ENCODE peak calls at places on chromosomes 1 and 21, in seven cellular contexts. One of them, this sample, is unnamed.

GRCh38 chr1:119471566-119471965 is 35.4 kb upstream of the HSD3B1 start:
- DNase-seq in H4: no peak
- DNase-seq in fibroblast of the aortic adventitia: no peak
- DNase-seq in left cardiac atrium: no peak
- DNase-seq in RWPE1: no peak
- DNase-seq in CD8-positive, alpha-beta T cell: no peak
- DNase-seq in GM20000: no peak
- DNase-seq in this sample: no peak

GRCh38 chr21:36696640-36697472 is 2.1 kb upstream of the SIM2 start:
- DNase-seq in H4: no peak
- DNase-seq in fibroblast of the aortic adventitia: no peak
- DNase-seq in left cardiac atrium: no peak
- DNase-seq in RWPE1: no peak
- DNase-seq in CD8-positive, alpha-beta T cell: no peak
- DNase-seq in GM20000: no peak
- DNase-seq in this sample: no peak

GRCh38 chr1:53376041-53376461 is 48.2 kb upstream of the LRP8 start:
- DNase-seq in H4: no peak
- DNase-seq in fibroblast of the aortic adventitia: no peak
- DNase-seq in left cardiac atrium: no peak
- DNase-seq in RWPE1: no peak
- DNase-seq in CD8-positive, alpha-beta T cell: no peak
- DNase-seq in GM20000: no peak
- DNase-seq in this sample: no peak

GRCh38 chr1:24765308-24765988 is 20.2 kb downstream of the CLIC4 start:
- DNase-seq in H4: peak
- DNase-seq in fibroblast of the aortic adventitia: peak
- DNase-seq in left cardiac atrium: no peak
- DNase-seq in RWPE1: no peak
- DNase-seq in CD8-positive, alpha-beta T cell: no peak
- DNase-seq in GM20000: no peak
- DNase-seq in this sample: no peak

GRCh38 chr1:110746644-110747259 is 72.0 kb upstream of the KCNA3 start:
- DNase-seq in H4: peak
- DNase-seq in fibroblast of the aortic adventitia: peak
- DNase-seq in left cardiac atrium: peak
- DNase-seq in RWPE1: peak
- DNase-seq in CD8-positive, alpha-beta T cell: peak
- DNase-seq in GM20000: peak
- DNase-seq in this sample: peak

GRCh38 chr1:42765832-42766722 is 751 bp downstream of the P3H1 start:
- DNase-seq in H4: peak
- DNase-seq in fibroblast of the aortic adventitia: peak
- DNase-seq in left cardiac atrium: peak
- DNase-seq in RWPE1: peak
- DNase-seq in CD8-positive, alpha-beta T cell: peak
- DNase-seq in GM20000: peak
- DNase-seq in this sample: peak

GRCh38 chr1:96492236-96492635 is 229.3 kb upstream of the PTBP2 start:
- DNase-seq in H4: no peak
- DNase-seq in fibroblast of the aortic adventitia: no peak
- DNase-seq in left cardiac atrium: no peak
- DNase-seq in RWPE1: no peak
- DNase-seq in CD8-positive, alpha-beta T cell: no peak
- DNase-seq in GM20000: no peak
- DNase-seq in this sample: no peak

GRCh38 chr1:34806396-34806795 is 13.6 kb downstream of the GJA4 start:
- DNase-seq in H4: no peak
- DNase-seq in fibroblast of the aortic adventitia: peak
- DNase-seq in left cardiac atrium: no peak
- DNase-seq in RWPE1: peak
- DNase-seq in CD8-positive, alpha-beta T cell: no peak
- DNase-seq in GM20000: no peak
- DNase-seq in this sample: no peak

GRCh38 chr1:14790967-14791366 is 192.5 kb downstream of the KAZN start:
- DNase-seq in H4: no peak
- DNase-seq in fibroblast of the aortic adventitia: no peak
- DNase-seq in left cardiac atrium: no peak
- DNase-seq in RWPE1: no peak
- DNase-seq in CD8-positive, alpha-beta T cell: no peak
- DNase-seq in GM20000: no peak
- DNase-seq in this sample: no peak

GRCh38 chr1:196196486-196196885 is 411.8 kb downstream of the KCNT2 start:
- DNase-seq in H4: no peak
- DNase-seq in fibroblast of the aortic adventitia: no peak
- DNase-seq in left cardiac atrium: no peak
- DNase-seq in RWPE1: no peak
- DNase-seq in CD8-positive, alpha-beta T cell: no peak
- DNase-seq in GM20000: no peak
- DNase-seq in this sample: no peak

GRCh38 chr1:51236548-51237312 is 657 bp downstream of the RNF11 start:
- DNase-seq in H4: no peak
- DNase-seq in fibroblast of the aortic adventitia: no peak
- DNase-seq in left cardiac atrium: peak
- DNase-seq in RWPE1: peak
- DNase-seq in CD8-positive, alpha-beta T cell: peak
- DNase-seq in GM20000: peak
- DNase-seq in this sample: peak

GRCh38 chr1:35264861-35265260 is 3.6 kb upstream of the ZMYM4 start:
- DNase-seq in H4: peak
- DNase-seq in fibroblast of the aortic adventitia: peak
- DNase-seq in left cardiac atrium: no peak
- DNase-seq in RWPE1: no peak
- DNase-seq in CD8-positive, alpha-beta T cell: no peak
- DNase-seq in GM20000: no peak
- DNase-seq in this sample: peak

GRCh38 chr1:42682739-42683529 is 716 bp downstream of the YBX1 start:
- DNase-seq in H4: peak
- DNase-seq in fibroblast of the aortic adventitia: peak
- DNase-seq in left cardiac atrium: peak
- DNase-seq in RWPE1: peak
- DNase-seq in CD8-positive, alpha-beta T cell: peak
- DNase-seq in GM20000: peak
- DNase-seq in this sample: peak

GRCh38 chr1:203649551-203650011 is 22.9 kb downstream of the ATP2B4 start:
- DNase-seq in H4: no peak
- DNase-seq in fibroblast of the aortic adventitia: no peak
- DNase-seq in left cardiac atrium: no peak
- DNase-seq in RWPE1: no peak
- DNase-seq in CD8-positive, alpha-beta T cell: no peak
- DNase-seq in GM20000: peak
- DNase-seq in this sample: no peak

GRCh38 chr1:169049258-169049936 is 57.1 kb upstream of the ATP1B1 start:
- DNase-seq in H4: no peak
- DNase-seq in fibroblast of the aortic adventitia: no peak
- DNase-seq in left cardiac atrium: no peak
- DNase-seq in RWPE1: no peak
- DNase-seq in CD8-positive, alpha-beta T cell: no peak
- DNase-seq in GM20000: no peak
- DNase-seq in this sample: no peak

GRCh38 chr21:45460611-45461368 is 55.8 kb downstream of the COL18A1 start:
- DNase-seq in H4: peak
- DNase-seq in fibroblast of the aortic adventitia: peak
- DNase-seq in left cardiac atrium: no peak
- DNase-seq in RWPE1: no peak
- DNase-seq in CD8-positive, alpha-beta T cell: no peak
- DNase-seq in GM20000: no peak
- DNase-seq in this sample: peak

GRCh38 chr1:13808729-13809131 is 108.7 kb downstream of the PRDM2 start:
- DNase-seq in H4: peak
- DNase-seq in fibroblast of the aortic adventitia: peak
- DNase-seq in left cardiac atrium: peak
- DNase-seq in RWPE1: peak
- DNase-seq in CD8-positive, alpha-beta T cell: no peak
- DNase-seq in GM20000: no peak
- DNase-seq in this sample: no peak